ENCODE peak calls at places on chromosomes 5 and 9, in ten cellular contexts. I, Y, G, P, A, X, S, M, L and V are unnamed samples.

GRCh38 chr5:98839469-98840383 is 66.3 kb downstream of the RGMB start:
- DNase-seq in G (no peak), A (no peak), L (no peak), M (no peak), X (no peak), Y (no peak), P (no peak), I (peak; percentile 26), S (no peak), V (no peak)

GRCh38 chr5:178387856-178388190 is 155.2 kb upstream of the PHYKPL start:
- DNase-seq in I (no peak), G (no peak), A (peak; percentile 5), S (no peak), M (no peak), X (no peak), Y (no peak), L (no peak), P (no peak), V (peak; percentile 10)

GRCh38 chr5:180631549-180632392 is 17.6 kb downstream of the FLT4 start:
- DNase-seq in Y (no peak), G (no peak), A (no peak), L (peak; percentile 16), I (no peak), S (no peak), M (no peak), X (no peak), P (no peak), V (no peak)

GRCh38 chr9:95793924-95794828 is 81.3 kb upstream of the ERCC6L2 start:
- DNase-seq in A (no peak), G (no peak), L (no peak), Y (no peak), X (peak; percentile 59), M (no peak), S (no peak), I (no peak), P (peak; percentile 98), V (no peak)

GRCh38 chr5:149935431-149935901 is 9.1 kb downstream of the PDE6A start:
- DNase-seq in G (no peak), A (no peak), M (no peak), I (no peak), L (no peak), X (peak; percentile 10), Y (no peak), S (peak; percentile 90), P (no peak), V (no peak)

GRCh38 chr5:90933298-90933697 is 374.7 kb downstream of the ADGRV1 start:
- DNase-seq in I (no peak), M (no peak), X (no peak), G (no peak), S (no peak), Y (no peak), P (no peak), A (no peak), L (no peak), V (no peak)

GRCh38 chr5:35884125-35884788 is 27.6 kb downstream of the IL7R start:
- DNase-seq in Y (no peak), S (no peak), G (no peak), A (no peak), I (no peak), P (peak; percentile 90), X (no peak), L (no peak), M (no peak), V (no peak)

GRCh38 chr9:64061013-64061627 is 1223.9 kb downstream of the FOXD4L5 start:
- DNase-seq in X (no peak), I (no peak), M (no peak), Y (no peak), A (no peak), S (no peak), L (no peak), P (no peak), G (no peak), V (no peak)

GRCh38 chr9:132993511-132993939 is 15.0 kb downstream of the GFI1B start:
- DNase-seq in P (no peak), M (no peak), A (no peak), I (no peak), G (no peak), Y (no peak), X (no peak), L (no peak), S (no peak), V (no peak)

GRCh38 chr9:21852751-21853150 is 50.3 kb downstream of the MTAP start:
- DNase-seq in L (no peak), P (no peak), M (no peak), G (no peak), A (no peak), Y (no peak), I (no peak), S (no peak), X (no peak), V (no peak)

GRCh38 chr5:65102826-65103673 is 334.3 kb downstream of the CWC27 start:
- DNase-seq in M (peak; percentile 64), S (peak; percentile 49), Y (peak; percentile 68), A (peak; percentile 67), L (peak; percentile 71), P (peak; percentile 15), X (peak; percentile 29), G (no peak), I (peak; percentile 62), V (peak; percentile 71)

GRCh38 chr9:72871685-72872084 is 81.2 kb downstream of the ALDH1A1 start:
- DNase-seq in L (no peak), Y (no peak), I (peak; percentile 48), S (no peak), M (no peak), G (peak; percentile 26), P (peak; percentile 1), A (no peak), X (no peak), V (no peak)

GRCh38 chr9:98215821-98216220 is 23.4 kb upstream of the CORO2A start:
- DNase-seq in P (no peak), S (no peak), X (no peak), Y (no peak), G (no peak), L (no peak), A (peak; percentile 56), I (peak; percentile 47), M (no peak), V (no peak)

GRCh38 chr5:145847499-145848497 is 12.7 kb upstream of the PRELID2 start:
- DNase-seq in S (no peak), A (no peak), X (no peak), L (no peak), G (peak; percentile 40), Y (no peak), I (peak; percentile 12), M (no peak), P (peak; percentile 93), V (no peak)

DNA sequence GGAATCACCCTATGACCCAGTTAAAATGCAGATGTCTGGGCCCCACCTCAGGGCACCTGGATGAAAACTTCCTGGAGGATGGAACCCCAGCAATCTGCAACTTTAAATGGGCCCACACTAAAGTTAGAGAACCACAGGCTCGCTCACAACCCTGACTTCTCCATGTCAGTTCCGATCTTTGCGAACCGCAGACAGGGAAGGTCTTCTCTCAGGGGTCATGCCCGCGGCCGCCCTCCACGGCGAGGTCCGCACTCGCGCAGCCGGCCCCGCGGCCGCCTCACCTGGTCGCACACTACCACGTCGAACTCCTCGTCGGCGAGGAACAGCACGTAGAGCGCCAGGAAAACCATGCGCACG is 498 bp downstream of the ALG2 start:
- DNase-seq in A (no peak), Y (no peak), S (peak; percentile 5), L (no peak), M (no peak), G (no peak), I (no peak), X (no peak), P (no peak), V (no peak)
- H3K4me1 ChIP-seq in A (peaks cover 64% of the 10 kb centered on the region), Y (peaks cover 20% of the 10 kb centered on the region), S (peaks cover 2% of the 10 kb centered on the region), L (peaks cover 72% of the 10 kb centered on the region), M (peaks cover 8% of the 10 kb centered on the region), G (peaks cover 20% of the 10 kb centered on the region), I (peaks cover 20% of the 10 kb centered on the region), X (peaks cover 69% of the 10 kb centered on the region), P (no peaks in the 10 kb centered on the region), V (peaks cover 12% of the 10 kb centered on the region)

DNA sequence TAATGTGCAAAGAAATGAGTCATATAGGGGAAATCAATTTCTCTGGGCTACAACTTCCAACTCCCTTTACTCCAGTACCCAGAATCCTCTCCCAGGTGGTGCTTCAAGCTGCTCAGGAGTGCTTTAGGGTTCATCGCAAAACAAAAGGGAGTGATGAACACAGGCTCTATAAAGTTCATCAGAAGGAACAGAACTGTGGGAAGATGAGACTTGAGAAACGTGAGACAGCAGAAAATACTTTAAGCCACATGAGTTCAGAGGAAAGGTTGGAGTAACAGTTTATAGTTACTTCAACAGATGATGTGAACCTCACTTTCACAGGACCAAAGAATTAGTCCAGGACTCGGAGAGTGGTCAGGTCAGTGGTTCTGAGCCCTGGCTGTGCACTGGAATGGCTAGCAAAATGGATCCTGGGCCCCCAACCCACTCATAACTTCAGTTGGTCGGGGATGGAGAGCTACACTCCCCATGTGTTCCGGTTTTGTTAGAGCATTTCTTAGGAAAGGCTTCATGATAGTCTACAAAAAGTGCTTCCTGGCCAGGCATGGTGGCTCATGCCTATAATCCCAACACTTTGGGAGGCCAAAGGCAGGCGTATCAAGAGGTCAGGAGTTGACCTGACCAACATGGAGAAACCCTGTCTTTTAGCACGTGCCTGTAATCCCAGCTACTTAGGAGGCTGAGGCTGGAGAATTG is 4.3 kb downstream of the RPL12 start:
- DNase-seq in Y (no peak), P (no peak), S (no peak), A (no peak), M (no peak), X (no peak), G (no peak), I (peak; percentile 28), L (no peak), V (no peak)
- TF ChIP-seq POLR2A in Y (no peak), P (no peak), S (no peak), A (no peak), M (no peak), X (no peak), G (no peak), I (no peak), L (no peak), V (no peak)

DNA sequence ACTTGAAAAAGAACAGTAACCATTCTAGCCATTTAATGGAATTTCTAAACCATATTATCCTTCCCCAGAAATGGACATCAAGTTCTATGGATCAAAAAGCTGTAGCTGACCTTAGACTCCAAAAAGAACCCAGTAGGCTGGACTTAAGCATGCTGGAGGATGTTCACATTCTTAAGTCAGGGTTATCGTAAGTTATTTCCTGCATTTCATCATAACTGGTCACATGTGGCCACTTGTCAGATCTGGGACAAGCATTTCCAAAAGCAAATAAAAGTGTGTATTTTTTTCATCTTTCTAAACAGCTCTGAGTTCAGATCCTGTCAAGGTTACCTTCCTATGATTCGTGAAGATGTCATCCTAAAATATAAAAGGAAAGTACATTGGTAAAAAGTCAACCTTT is 274.5 kb upstream of the PTGER4 start:
- DNase-seq in G (no peak), L (no peak), S (no peak), X (peak; percentile 36), P (no peak), Y (no peak), I (peak; percentile 35), A (no peak), M (no peak), V (no peak)
- H3K4me1 ChIP-seq in G (peaks cover 6% of the 10 kb centered on the region), L (peaks cover 29% of the 10 kb centered on the region), S (no peaks in the 10 kb centered on the region), X (peaks cover 28% of the 10 kb centered on the region), P (peaks cover 2% of the 10 kb centered on the region), Y (no peaks in the 10 kb centered on the region), I (peaks cover 24% of the 10 kb centered on the region), A (peaks cover 43% of the 10 kb centered on the region), M (no peaks in the 10 kb centered on the region), V (no peaks in the 10 kb centered on the region)

DNA sequence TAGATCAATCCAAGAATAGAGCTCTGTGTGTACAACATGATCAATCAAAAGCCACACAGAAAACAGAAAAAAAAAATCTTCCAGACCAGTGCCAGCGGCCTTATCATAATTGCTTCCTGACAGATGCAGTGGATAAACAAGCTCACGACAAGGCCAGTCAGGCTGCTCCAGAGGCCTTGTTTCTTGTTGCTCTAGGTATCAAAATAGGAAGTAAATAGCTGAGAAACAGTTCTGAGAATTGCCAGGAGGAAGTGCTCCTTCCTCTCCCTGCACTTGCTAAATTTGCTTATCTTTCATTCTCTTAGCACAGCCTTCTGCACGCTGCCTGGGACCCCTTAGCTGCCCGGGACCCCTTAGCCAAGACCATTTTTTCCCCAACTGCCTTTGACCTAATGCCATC is 198.9 kb upstream of the TARS1 start:
- DNase-seq in G (no peak), X (no peak), M (no peak), I (no peak), A (peak; percentile 73), Y (no peak), L (no peak), P (no peak), S (no peak), V (no peak)
- TF ChIP-seq POLR2A in G (no peak), X (no peak), M (no peak), I (no peak), A (no peak), Y (no peak), L (no peak), P (no peak), S (no peak), V (no peak)